ENCODE peak calls at places on chromosomes 13 and 19, in six cellular contexts. One of them, this sample, is unnamed.

GRCh38 chr19:40465025-40465780 is at the start of gene BLVRB:
- DNase-seq in neural progenitor cell: no peak
- DNase-seq in HFFc6: peak; percentile 57
- DNase-seq in endothelial cell: no peak
- DNase-seq in psoas muscle: no peak
- DNase-seq in DND-41: no peak
- DNase-seq in this sample: no peak

GRCh38 chr13:19181621-19182485 is at the start of gene TUBA3C:
- DNase-seq in endothelial cell: no peak
- DNase-seq in DND-41: no peak
- DNase-seq in HFFc6: no peak
- DNase-seq in psoas muscle: no peak
- DNase-seq in neural progenitor cell: no peak
- DNase-seq in this sample: no peak

GRCh38 chr13:85347251-85347650 is 452.0 kb downstream of the SLITRK6 start:
- DNase-seq in endothelial cell: no peak
- DNase-seq in DND-41: no peak
- DNase-seq in psoas muscle: no peak
- DNase-seq in HFFc6: peak; percentile 15
- DNase-seq in neural progenitor cell: no peak
- DNase-seq in this sample: peak; percentile 0

GRCh38 chr13:112979406-112979902 is 10.4 kb downstream of the MCF2L start:
- DNase-seq in HFFc6: no peak
- DNase-seq in psoas muscle: no peak
- DNase-seq in endothelial cell: no peak
- DNase-seq in DND-41: no peak
- DNase-seq in neural progenitor cell: no peak
- DNase-seq in this sample: no peak

GRCh38 chr13:38944219-38944618 is 46.4 kb downstream of the STOML3 start:
- DNase-seq in DND-41: no peak
- DNase-seq in psoas muscle: no peak
- DNase-seq in neural progenitor cell: no peak
- DNase-seq in HFFc6: no peak
- DNase-seq in endothelial cell: no peak
- DNase-seq in this sample: no peak

GRCh38 chr13:88022826-88023225 is 351.7 kb downstream of the SLITRK5 start:
- DNase-seq in HFFc6: no peak
- DNase-seq in neural progenitor cell: no peak
- DNase-seq in DND-41: no peak
- DNase-seq in psoas muscle: no peak
- DNase-seq in endothelial cell: no peak
- DNase-seq in this sample: no peak

GRCh38 chr13:41505209-41505835 is 48.0 kb downstream of the RGCC start:
- DNase-seq in endothelial cell: no peak
- DNase-seq in DND-41: no peak
- DNase-seq in psoas muscle: no peak
- DNase-seq in HFFc6: peak; percentile 96
- DNase-seq in neural progenitor cell: no peak
- DNase-seq in this sample: no peak

GRCh38 chr13:99756281-99756680 is 215.3 kb downstream of the ZIC5 start:
- DNase-seq in endothelial cell: no peak
- DNase-seq in psoas muscle: no peak
- DNase-seq in HFFc6: no peak
- DNase-seq in DND-41: no peak
- DNase-seq in neural progenitor cell: no peak
- DNase-seq in this sample: no peak

GRCh38 chr13:110137677-110138008 is 169.3 kb downstream of the COL4A1 start:
- DNase-seq in psoas muscle: no peak
- DNase-seq in DND-41: peak; percentile 57
- DNase-seq in HFFc6: no peak
- DNase-seq in endothelial cell: no peak
- DNase-seq in neural progenitor cell: peak; percentile 43
- DNase-seq in this sample: peak; percentile 30

GRCh38 chr13:46521921-46522691 is 30.9 kb upstream of the LRCH1 start:
- DNase-seq in DND-41: no peak
- DNase-seq in HFFc6: no peak
- DNase-seq in neural progenitor cell: no peak
- DNase-seq in endothelial cell: no peak
- DNase-seq in psoas muscle: no peak
- DNase-seq in this sample: no peak

GRCh38 chr13:40181203-40181845 is 485.1 kb downstream of the FOXO1 start:
- DNase-seq in neural progenitor cell: no peak
- DNase-seq in psoas muscle: no peak
- DNase-seq in HFFc6: no peak
- DNase-seq in DND-41: no peak
- DNase-seq in endothelial cell: no peak
- DNase-seq in this sample: no peak

GRCh38 chr19:36031308-36031707 is 1.4 kb downstream of the CLIP3 start:
- DNase-seq in endothelial cell: no peak
- DNase-seq in DND-41: no peak
- DNase-seq in HFFc6: no peak
- DNase-seq in psoas muscle: peak; percentile 8
- DNase-seq in neural progenitor cell: no peak
- DNase-seq in this sample: no peak

GRCh38 chr19:41546386-41546789 is 29.6 kb upstream of the CEACAM21 start:
- DNase-seq in neural progenitor cell: no peak
- DNase-seq in endothelial cell: no peak
- DNase-seq in psoas muscle: no peak
- DNase-seq in HFFc6: no peak
- DNase-seq in DND-41: no peak
- DNase-seq in this sample: no peak

GRCh38 chr13:40878823-40879222 is 89.4 kb downstream of the SLC25A15 start:
- DNase-seq in endothelial cell: no peak
- DNase-seq in HFFc6: no peak
- DNase-seq in neural progenitor cell: no peak
- DNase-seq in DND-41: no peak
- DNase-seq in psoas muscle: no peak
- DNase-seq in this sample: no peak

GRCh38 chr19:16702123-16702522 is 17.5 kb upstream of the NWD1 start:
- DNase-seq in neural progenitor cell: no peak
- DNase-seq in HFFc6: peak; percentile 47
- DNase-seq in psoas muscle: peak; percentile 57
- DNase-seq in DND-41: no peak
- DNase-seq in endothelial cell: no peak
- DNase-seq in this sample: no peak

GRCh38 chr19:4870025-4870700 is 2.7 kb upstream of the PLIN3 start:
- DNase-seq in HFFc6: peak; percentile 91
- DNase-seq in endothelial cell: no peak
- DNase-seq in psoas muscle: peak; percentile 76
- DNase-seq in neural progenitor cell: no peak
- DNase-seq in DND-41: no peak
- DNase-seq in this sample: peak; percentile 55

GRCh38 chr19:46618670-46619231 is 6.1 kb downstream of the PTGIR start:
- DNase-seq in endothelial cell: no peak
- DNase-seq in HFFc6: no peak
- DNase-seq in neural progenitor cell: no peak
- DNase-seq in DND-41: no peak
- DNase-seq in psoas muscle: peak; percentile 54
- DNase-seq in this sample: no peak

GRCh38 chr13:105087941-105088340 is 1447.5 kb downstream of the EFNB2 start:
- DNase-seq in psoas muscle: no peak
- DNase-seq in HFFc6: no peak
- DNase-seq in neural progenitor cell: no peak
- DNase-seq in endothelial cell: no peak
- DNase-seq in DND-41: no peak
- DNase-seq in this sample: no peak

GRCh38 chr13:111474136-111475002 is 153.9 kb downstream of the TEX29 start:
- DNase-seq in psoas muscle: no peak
- DNase-seq in HFFc6: peak; percentile 53
- DNase-seq in neural progenitor cell: peak; percentile 74
- DNase-seq in DND-41: no peak
- DNase-seq in endothelial cell: peak; percentile 23
- DNase-seq in this sample: no peak

GRCh38 chr19:58021541-58022282 is 12.1 kb upstream of the ZSCAN1 start:
- DNase-seq in DND-41: peak; percentile 75
- DNase-seq in endothelial cell: no peak
- DNase-seq in neural progenitor cell: peak; percentile 69
- DNase-seq in HFFc6: no peak
- DNase-seq in psoas muscle: no peak
- DNase-seq in this sample: no peak

GRCh38 chr19:17765069-17765618 is 13.9 kb downstream of the FCHO1 start:
- DNase-seq in endothelial cell: no peak
- DNase-seq in psoas muscle: peak; percentile 74
- DNase-seq in DND-41: no peak
- DNase-seq in neural progenitor cell: no peak
- DNase-seq in HFFc6: no peak
- DNase-seq in this sample: peak; percentile 37

GRCh38 chr13:74891610-74892009 is 590.4 kb downstream of the TBC1D4 start:
- DNase-seq in HFFc6: no peak
- DNase-seq in psoas muscle: no peak
- DNase-seq in DND-41: no peak
- DNase-seq in endothelial cell: no peak
- DNase-seq in neural progenitor cell: no peak
- DNase-seq in this sample: no peak

GRCh38 chr19:34998777-34999497 is 1.2 kb upstream of the GRAMD1A start:
- DNase-seq in HFFc6: no peak
- DNase-seq in neural progenitor cell: no peak
- DNase-seq in psoas muscle: peak; percentile 39
- DNase-seq in DND-41: no peak
- DNase-seq in endothelial cell: no peak
- DNase-seq in this sample: no peak

GRCh38 chr19:35011091-35011689 is 11.1 kb downstream of the GRAMD1A start:
- DNase-seq in neural progenitor cell: no peak
- DNase-seq in HFFc6: no peak
- DNase-seq in DND-41: no peak
- DNase-seq in endothelial cell: no peak
- DNase-seq in psoas muscle: no peak
- DNase-seq in this sample: no peak

GRCh38 chr19:1828279-1829238 is 16.5 kb upstream of the ATP8B3 start:
- DNase-seq in endothelial cell: no peak
- DNase-seq in neural progenitor cell: no peak
- DNase-seq in HFFc6: no peak
- DNase-seq in psoas muscle: no peak
- DNase-seq in DND-41: no peak
- DNase-seq in this sample: no peak

DNA sequence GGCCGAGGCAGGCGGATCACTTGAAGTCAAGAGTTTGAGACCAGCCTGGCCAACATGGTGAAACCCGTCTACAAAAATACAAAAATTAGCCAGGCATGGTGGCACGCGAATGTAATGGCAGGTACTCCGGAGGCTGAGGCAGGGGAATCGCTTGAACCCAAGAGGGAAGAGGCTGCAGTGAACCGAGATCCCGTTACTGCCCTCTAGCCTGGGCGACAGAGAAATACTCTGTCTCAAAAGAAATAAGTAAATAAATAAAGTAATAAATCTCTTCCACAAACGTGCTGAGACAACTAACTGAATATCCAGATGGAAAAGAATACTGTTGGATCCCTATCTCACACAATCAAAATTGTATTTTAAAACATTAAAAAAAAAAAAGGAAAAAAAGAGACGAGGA is 807 bp upstream of the ZNF813 start:
- DNase-seq in endothelial cell: no peak
- DNase-seq in HFFc6: no peak
- DNase-seq in neural progenitor cell: peak; percentile 7
- DNase-seq in psoas muscle: no peak
- DNase-seq in DND-41: no peak
- DNase-seq in this sample: no peak
- TF ChIP-seq CTCF in endothelial cell: no peak
- TF ChIP-seq CTCF in HFFc6: no peak
- TF ChIP-seq CTCF in neural progenitor cell: peak; percentile 23
- TF ChIP-seq CTCF in psoas muscle: no peak
- TF ChIP-seq CTCF in DND-41: peak; percentile 6
- TF ChIP-seq CTCF in this sample: no peak

GRCh38 chr13:50969691-50970090 is 60.1 kb downstream of the RNASEH2B start:
- DNase-seq in HFFc6: no peak
- DNase-seq in neural progenitor cell: peak; percentile 51
- DNase-seq in DND-41: peak; percentile 31
- DNase-seq in endothelial cell: no peak
- DNase-seq in psoas muscle: no peak
- DNase-seq in this sample: no peak
- TF ChIP-seq CTCF in HFFc6: no peak
- TF ChIP-seq CTCF in neural progenitor cell: peak; percentile 45
- TF ChIP-seq CTCF in DND-41: peak; percentile 43
- TF ChIP-seq CTCF in endothelial cell: no peak
- TF ChIP-seq CTCF in psoas muscle: no peak
- TF ChIP-seq CTCF in this sample: no peak

GRCh38 chr13:33797622-33798021 is 20.3 kb upstream of the RFC3 start:
- DNase-seq in psoas muscle: no peak
- DNase-seq in neural progenitor cell: no peak
- DNase-seq in DND-41: no peak
- DNase-seq in HFFc6: no peak
- DNase-seq in endothelial cell: no peak
- DNase-seq in this sample: no peak

GRCh38 chr13:33796095-33796494 is 21.9 kb upstream of the RFC3 start:
- DNase-seq in neural progenitor cell: no peak
- DNase-seq in HFFc6: no peak
- DNase-seq in endothelial cell: no peak
- DNase-seq in DND-41: no peak
- DNase-seq in psoas muscle: no peak
- DNase-seq in this sample: no peak

GRCh38 chr13:33800646-33801186 is 17.2 kb upstream of the RFC3 start:
- DNase-seq in neural progenitor cell: no peak
- DNase-seq in DND-41: no peak
- DNase-seq in HFFc6: no peak
- DNase-seq in psoas muscle: no peak
- DNase-seq in endothelial cell: no peak
- DNase-seq in this sample: no peak

GRCh38 chr13:33798023-33798422 is 19.9 kb upstream of the RFC3 start:
- DNase-seq in DND-41: no peak
- DNase-seq in HFFc6: no peak
- DNase-seq in neural progenitor cell: no peak
- DNase-seq in endothelial cell: no peak
- DNase-seq in psoas muscle: no peak
- DNase-seq in this sample: no peak

DNA sequence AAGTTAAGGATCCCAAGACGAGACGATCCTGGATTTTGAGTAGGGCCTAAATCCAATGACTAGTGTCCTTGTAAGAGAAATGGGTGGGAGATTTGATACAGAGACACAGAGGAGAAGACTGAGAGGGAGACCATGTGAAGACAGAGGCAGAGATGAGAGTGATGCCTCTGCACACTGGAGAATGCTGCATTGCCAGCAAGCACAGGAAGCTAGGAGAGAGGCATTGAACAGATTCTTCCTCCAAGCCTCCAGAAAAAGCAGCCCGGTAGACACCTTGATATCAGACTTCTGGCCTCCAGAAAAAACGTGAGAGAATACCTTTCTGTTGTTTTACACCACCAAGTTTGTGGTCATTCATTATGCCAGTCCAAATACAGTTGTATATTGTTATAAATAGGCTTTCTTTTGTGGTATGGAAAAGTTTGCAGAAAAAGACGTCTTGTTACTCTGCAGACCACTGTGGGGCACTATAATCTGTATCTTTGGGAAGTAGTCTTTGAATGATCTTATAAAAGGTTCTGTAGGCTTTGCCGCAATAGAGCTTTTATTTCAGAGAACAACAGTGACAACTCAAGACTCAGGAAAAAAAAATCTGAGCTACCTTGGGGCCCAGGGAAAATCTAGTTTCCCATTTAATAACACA is 17.9 kb upstream of the RFC3 start:
- DNase-seq in endothelial cell: no peak
- DNase-seq in HFFc6: peak; percentile 40
- DNase-seq in DND-41: no peak
- DNase-seq in neural progenitor cell: peak; percentile 33
- DNase-seq in psoas muscle: no peak
- DNase-seq in this sample: no peak
- TF ChIP-seq CTCF in endothelial cell: no peak
- TF ChIP-seq CTCF in HFFc6: peak; percentile 68
- TF ChIP-seq CTCF in DND-41: peak; percentile 54
- TF ChIP-seq CTCF in neural progenitor cell: peak; percentile 62
- TF ChIP-seq CTCF in psoas muscle: peak; percentile 42
- TF ChIP-seq CTCF in this sample: no peak

GRCh38 chr19:19740755-19741154 is 7.8 kb upstream of the ZNF14 start:
- DNase-seq in endothelial cell: no peak
- DNase-seq in psoas muscle: no peak
- DNase-seq in HFFc6: no peak
- DNase-seq in DND-41: no peak
- DNase-seq in neural progenitor cell: no peak
- DNase-seq in this sample: no peak
- TF ChIP-seq CTCF in endothelial cell: no peak
- TF ChIP-seq CTCF in psoas muscle: no peak
- TF ChIP-seq CTCF in HFFc6: no peak
- TF ChIP-seq CTCF in DND-41: no peak
- TF ChIP-seq CTCF in neural progenitor cell: no peak
- TF ChIP-seq CTCF in this sample: no peak

This sample was measured in Calu3.